ENCODE peak calls at places on chromosomes 7 and 10, in nine cellular contexts. D is AG04449; S is neural progenitor cell; L is GM20000; Y is left lung; B is NB4; T is AG09309; E is sigmoid colon; R is activated CD8-positive, alpha-beta T cell treated with anti-CD3 and anti-CD28 coated beads for 36 hours. C is an unnamed sample.

GRCh38 chr10:30803901-30804322 is 174.4 kb upstream of the LYZL2 start:
- DNase-seq in B (no peak), R (no peak), E (peak; percentile 90), D (no peak), T (peak; percentile 87), S (no peak), L (no peak), Y (no peak), C (no peak)

GRCh38 chr10:34252111-34252510 is 563.0 kb downstream of the PARD3 start:
- DNase-seq in S (no peak), Y (no peak), D (no peak), B (no peak), T (no peak), R (no peak), L (no peak), E (no peak), C (no peak)

GRCh38 chr10:124641282-124642075 is 102.7 kb downstream of the FAM53B start:
- DNase-seq in D (no peak), S (no peak), T (peak; percentile 18), E (peak; percentile 90), L (peak; percentile 72), Y (peak; percentile 47), R (peak; percentile 58), B (peak; percentile 98), C (peak; percentile 54)

GRCh38 chr7:96663871-96664445 is 45.7 kb downstream of the SEM1 start:
- DNase-seq in B (no peak), E (no peak), R (no peak), D (no peak), L (no peak), Y (no peak), T (no peak), S (no peak), C (no peak)

GRCh38 chr7:81430150-81430549 is 339.7 kb downstream of the HGF start:
- DNase-seq in S (peak; percentile 20), B (no peak), R (no peak), L (no peak), T (no peak), Y (no peak), D (no peak), E (no peak), C (no peak)

GRCh38 chr7:135716677-135717238 is 11.2 kb downstream of the SLC13A4 start:
- DNase-seq in D (peak; percentile 37), B (no peak), E (no peak), S (no peak), L (no peak), R (no peak), Y (no peak), T (peak; percentile 20), C (no peak)

GRCh38 chr10:81575007-81575406 is 300.0 kb upstream of the NRG3 start:
- DNase-seq in L (no peak), S (no peak), Y (no peak), T (no peak), B (no peak), R (no peak), E (no peak), D (no peak), C (no peak)

GRCh38 chr10:31604141-31604540 is 285.1 kb downstream of the ZEB1 start:
- DNase-seq in E (peak; percentile 82), B (no peak), L (no peak), T (peak; percentile 45), D (no peak), R (no peak), Y (no peak), S (no peak), C (no peak)

GRCh38 chr10:50397312-50398140 is 146.2 kb upstream of the ASAH2 start:
- DNase-seq in Y (no peak), T (no peak), E (no peak), B (no peak), S (no peak), D (no peak), L (no peak), R (no peak), C (no peak)

GRCh38 chr10:69375307-69376151 is 41.2 kb downstream of the TACR2 start:
- DNase-seq in T (no peak), S (peak; percentile 87), Y (no peak), E (peak; percentile 82), D (no peak), R (peak; percentile 20), B (no peak), L (no peak), C (no peak)

GRCh38 chr10:78985973-78986372 is 82.8 kb upstream of the ZMIZ1 start:
- DNase-seq in R (no peak), D (no peak), S (no peak), T (no peak), L (no peak), Y (no peak), E (no peak), B (no peak), C (no peak)

DNA sequence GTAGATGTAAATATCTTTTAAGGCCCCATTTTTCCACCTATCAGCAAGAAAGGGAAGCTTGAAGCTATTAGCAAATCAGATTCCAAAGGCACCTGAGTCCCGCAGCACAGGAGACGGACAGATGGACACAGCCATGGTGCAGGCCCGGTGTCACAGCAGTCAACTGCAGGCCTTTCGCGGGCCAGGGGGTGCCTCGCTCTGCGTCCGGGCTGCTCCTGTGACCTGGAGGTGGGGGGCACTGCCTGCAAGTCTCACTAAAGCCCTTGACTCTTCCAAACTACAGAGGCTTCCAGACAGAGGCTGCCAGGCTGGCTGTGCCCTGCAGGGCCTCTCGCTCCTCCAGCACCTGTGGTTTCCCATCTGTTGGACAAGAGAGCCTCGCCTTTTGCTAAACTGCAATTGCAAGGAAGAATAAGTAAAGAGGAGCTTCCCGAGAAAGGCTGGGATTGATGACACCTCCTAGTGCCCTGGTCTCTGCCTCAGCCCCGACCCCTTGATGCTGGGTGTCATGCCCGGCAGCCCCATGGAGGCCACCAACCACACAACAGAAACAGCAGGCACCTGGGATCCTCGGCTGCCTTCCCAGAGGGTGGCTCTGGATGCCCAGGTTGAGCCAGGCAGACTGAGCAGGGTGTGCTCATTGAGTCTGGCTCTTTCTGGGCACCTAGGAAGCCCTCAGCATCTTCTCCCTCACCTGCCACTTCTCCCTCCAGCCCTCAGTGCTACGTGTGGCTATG is 484.7 kb upstream of the MGMT start:
- DNase-seq in T (no peak), B (no peak), Y (no peak), S (no peak), L (no peak), R (no peak), E (no peak), D (no peak), C (no peak)
- TF ChIP-seq CTCF in T (no peak), B (no peak), Y (no peak), S (no peak), L (no peak), R (no peak), E (no peak), D (no peak), C (no peak)

GRCh38 chr10:76401006-76401405 is 969.6 kb downstream of the LRMDA start:
- DNase-seq in Y (no peak), L (no peak), E (no peak), D (no peak), T (no peak), S (no peak), R (no peak), B (no peak), C (no peak)

GRCh38 chr10:76405932-76406331 is 974.5 kb downstream of the LRMDA start:
- DNase-seq in R (no peak), E (no peak), Y (no peak), B (no peak), S (no peak), L (no peak), D (no peak), T (no peak), C (no peak)

GRCh38 chr10:76408646-76409045 is 977.2 kb downstream of the LRMDA start:
- DNase-seq in B (no peak), S (no peak), D (no peak), R (no peak), L (no peak), Y (no peak), E (no peak), T (no peak), C (no peak)

GRCh38 chr10:76399216-76399615 is 967.8 kb downstream of the LRMDA start:
- DNase-seq in L (no peak), D (no peak), T (no peak), R (no peak), S (no peak), B (no peak), E (no peak), Y (no peak), C (no peak)

DNA sequence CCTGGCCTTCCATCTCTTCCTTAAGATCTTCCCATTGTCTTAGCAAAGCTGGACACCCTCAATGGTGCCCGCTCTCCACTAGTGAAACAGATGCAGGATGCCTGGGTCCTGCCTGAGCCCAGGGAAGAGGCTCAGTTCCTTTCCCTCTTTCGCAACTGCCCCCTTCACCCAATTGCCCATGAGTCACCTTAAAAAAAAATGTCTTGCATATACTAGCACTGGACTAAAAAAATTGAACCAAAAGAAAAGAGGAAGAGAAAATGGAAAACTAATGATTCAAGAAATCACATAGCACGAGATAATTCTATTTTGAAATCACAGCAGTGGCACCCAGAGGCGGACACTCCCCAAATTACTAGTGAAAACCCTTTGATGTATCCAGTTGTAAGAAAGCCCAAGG is 972.5 kb downstream of the LRMDA start:
- DNase-seq in R (no peak), D (no peak), L (no peak), E (no peak), S (no peak), T (no peak), B (peak; percentile 60), Y (no peak), C (no peak)
- TF ChIP-seq CTCF in R (no peak), D (no peak), L (no peak), E (no peak), S (no peak), T (no peak), B (no peak), Y (no peak), C (no peak)

GRCh38 chr10:115710136-115710535 is 562.9 kb downstream of the GFRA1 start:
- DNase-seq in S (no peak), D (no peak), L (no peak), B (no peak), R (no peak), Y (no peak), T (no peak), E (no peak), C (no peak)
- TF ChIP-seq CTCF in S (no peak), D (no peak), L (no peak), B (no peak), R (no peak), Y (no peak), T (no peak), E (peak; percentile 14), C (no peak)

GRCh38 chr7:1196950-1197349 is 35.7 kb upstream of the UNCX start:
- DNase-seq in L (no peak), Y (no peak), T (no peak), D (no peak), B (no peak), S (no peak), R (no peak), E (no peak), C (no peak)

GRCh38 chr7:1189986-1190772 is 30.2 kb upstream of the ZFAND2A start:
- DNase-seq in R (no peak), S (no peak), Y (no peak), T (no peak), E (no peak), B (no peak), D (no peak), L (no peak), C (no peak)

GRCh38 chr7:1197997-1198632 is 34.6 kb upstream of the UNCX start:
- DNase-seq in L (no peak), R (no peak), S (no peak), T (peak; percentile 73), D (peak; percentile 78), Y (no peak), E (no peak), B (peak; percentile 52), C (no peak)

GRCh38 chr7:1192171-1192676 is 32.2 kb upstream of the ZFAND2A start:
- DNase-seq in E (no peak), S (no peak), R (peak; percentile 52), T (peak; percentile 40), B (peak; percentile 99), L (no peak), Y (peak; percentile 18), D (peak; percentile 23), C (no peak)

GRCh38 chr7:1193593-1194424 is 33.8 kb upstream of the ZFAND2A start:
- DNase-seq in B (peak; percentile 81), T (no peak), S (peak; percentile 81), E (no peak), R (peak; percentile 62), L (no peak), Y (no peak), D (no peak), C (no peak)
- TF ChIP-seq CTCF in B (peak; percentile 73), T (peak; percentile 77), S (peak; percentile 61), E (peak; percentile 31), R (peak; percentile 23), L (no peak), Y (no peak), D (peak; percentile 73), C (no peak)